ENCODE peak calls at places on chromosomes 7 and 10, in five cellular contexts. Y is stimulated activated CD8-positive, alpha-beta memory T cell treated with anti-CD3 and anti-CD28 coated beads, Interleukin-12 subunit alpha, Interleukin-12 subunit beta, amount 100 ng/mL, for 4 hours; U is GOT3; I is HT1080; F is CD4-positive, alpha-beta T cell. Q is an unnamed sample.

GRCh38 chr10:25682203-25682950 is 251.7 kb upstream of the MYO3A start:
- DNase-seq in F (no peak), I (peak), U (no peak), Y (no peak), Q (peak)

GRCh38 chr10:117729156-117729555 is 186.6 kb downstream of the EMX2 start:
- DNase-seq in F (no peak), Y (no peak), I (no peak), U (no peak), Q (no peak)

GRCh38 chr10:79391231-79392019 is 44.2 kb downstream of the PPIF start:
- DNase-seq in U (no peak), Y (no peak), I (no peak), F (no peak), Q (no peak)

GRCh38 chr7:90211391-90212148 is at the start of gene STEAP2:
- DNase-seq in U (peak), Y (no peak), F (peak), I (peak), Q (peak)

GRCh38 chr7:149188637-149189259 is 6.6 kb upstream of the ZNF282 start:
- DNase-seq in F (no peak), I (no peak), Y (no peak), U (no peak), Q (no peak)

GRCh38 chr10:201328-201771 is 66.1 kb downstream of the ZMYND11 start:
- DNase-seq in U (no peak), Y (no peak), F (no peak), I (peak), Q (no peak)

GRCh38 chr10:133121479-133121878 is 33.8 kb downstream of the ADGRA1 start:
- DNase-seq in F (no peak), U (no peak), I (no peak), Y (no peak), Q (no peak)

GRCh38 chr10:106360870-106361269 is 803.6 kb downstream of the SORCS1 start:
- DNase-seq in F (no peak), U (no peak), I (peak), Y (no peak), Q (peak)

Q was measured in foreskin keratinocyte.